ENCODE peak calls at places on chromosomes 7 and 10, in eight cellular contexts. One of them, this sample, is unnamed.

GRCh38 chr10:26946103-26946907 is 85.5 kb upstream of the ABI1 start:
- DNase-seq in CD8-positive, alpha-beta T cell: no peak
- DNase-seq in testis: peak; percentile 50
- DNase-seq in left ventricle myocardium inferior: no peak
- DNase-seq in neuronal stem cell: no peak
- DNase-seq in body of pancreas: no peak
- DNase-seq in K562: no peak
- DNase-seq in OCI-LY7: no peak
- DNase-seq in this sample: peak; percentile 8

GRCh38 chr7:50379539-50379938 is 70.6 kb downstream of the FIGNL1 start:
- DNase-seq in OCI-LY7: no peak
- DNase-seq in CD8-positive, alpha-beta T cell: no peak
- DNase-seq in testis: no peak
- DNase-seq in left ventricle myocardium inferior: no peak
- DNase-seq in K562: no peak
- DNase-seq in body of pancreas: no peak
- DNase-seq in neuronal stem cell: no peak
- DNase-seq in this sample: no peak

GRCh38 chr7:140342732-140343514 is 55.4 kb downstream of the SLC37A3 start:
- DNase-seq in testis: peak; percentile 50
- DNase-seq in OCI-LY7: peak; percentile 63
- DNase-seq in K562: peak; percentile 69
- DNase-seq in body of pancreas: peak; percentile 29
- DNase-seq in neuronal stem cell: no peak
- DNase-seq in CD8-positive, alpha-beta T cell: no peak
- DNase-seq in left ventricle myocardium inferior: peak; percentile 24
- DNase-seq in this sample: peak; percentile 48

GRCh38 chr7:159144756-159145543 is at the start of gene VIPR2:
- DNase-seq in neuronal stem cell: peak; percentile 17
- DNase-seq in left ventricle myocardium inferior: peak; percentile 50
- DNase-seq in CD8-positive, alpha-beta T cell: no peak
- DNase-seq in K562: no peak
- DNase-seq in OCI-LY7: no peak
- DNase-seq in body of pancreas: peak; percentile 54
- DNase-seq in testis: peak; percentile 40
- DNase-seq in this sample: no peak

GRCh38 chr10:49359349-49360231 is 36.3 kb downstream of the DRGX start:
- DNase-seq in testis: peak; percentile 43
- DNase-seq in K562: no peak
- DNase-seq in body of pancreas: no peak
- DNase-seq in neuronal stem cell: no peak
- DNase-seq in left ventricle myocardium inferior: peak; percentile 38
- DNase-seq in OCI-LY7: no peak
- DNase-seq in CD8-positive, alpha-beta T cell: no peak
- DNase-seq in this sample: peak; percentile 26

GRCh38 chr10:91197044-91197651 is 23.3 kb upstream of the PCGF5 start:
- DNase-seq in K562: no peak
- DNase-seq in body of pancreas: no peak
- DNase-seq in CD8-positive, alpha-beta T cell: no peak
- DNase-seq in neuronal stem cell: no peak
- DNase-seq in OCI-LY7: no peak
- DNase-seq in left ventricle myocardium inferior: peak; percentile 34
- DNase-seq in testis: no peak
- DNase-seq in this sample: no peak

GRCh38 chr10:43259981-43260761 is 6.7 kb downstream of the RASGEF1A start:
- DNase-seq in CD8-positive, alpha-beta T cell: no peak
- DNase-seq in K562: no peak
- DNase-seq in body of pancreas: peak; percentile 52
- DNase-seq in OCI-LY7: no peak
- DNase-seq in neuronal stem cell: no peak
- DNase-seq in left ventricle myocardium inferior: peak; percentile 71
- DNase-seq in testis: peak; percentile 75
- DNase-seq in this sample: no peak

GRCh38 chr7:29285451-29285807 is 90.9 kb downstream of the CHN2 start:
- DNase-seq in neuronal stem cell: no peak
- DNase-seq in testis: no peak
- DNase-seq in CD8-positive, alpha-beta T cell: peak; percentile 34
- DNase-seq in OCI-LY7: no peak
- DNase-seq in body of pancreas: no peak
- DNase-seq in left ventricle myocardium inferior: no peak
- DNase-seq in K562: no peak
- DNase-seq in this sample: no peak

GRCh38 chr7:23014681-23015080 is 751 bp upstream of the HYCC1 start:
- DNase-seq in K562: no peak
- DNase-seq in body of pancreas: no peak
- DNase-seq in CD8-positive, alpha-beta T cell: no peak
- DNase-seq in left ventricle myocardium inferior: no peak
- DNase-seq in neuronal stem cell: no peak
- DNase-seq in OCI-LY7: peak; percentile 60
- DNase-seq in testis: no peak
- DNase-seq in this sample: no peak
- H3K4me3 ChIP-seq in K562: no peak overlapping the region
- H3K4me3 ChIP-seq in body of pancreas: no peak overlapping the region
- H3K4me3 ChIP-seq in CD8-positive, alpha-beta T cell: no peak overlapping the region
- H3K4me3 ChIP-seq in left ventricle myocardium inferior: peak overlapping the region; percentile 91
- H3K4me3 ChIP-seq in neuronal stem cell: no peak overlapping the region
- H3K4me3 ChIP-seq in OCI-LY7: peak overlapping the region; percentile 54
- H3K4me3 ChIP-seq in testis: peak overlapping the region; percentile 89
- H3K4me3 ChIP-seq in this sample: no peak overlapping the region

GRCh38 chr7:47211467-47212121 is 370.3 kb downstream of the TNS3 start:
- DNase-seq in testis: no peak
- DNase-seq in body of pancreas: peak; percentile 49
- DNase-seq in neuronal stem cell: no peak
- DNase-seq in K562: peak; percentile 87
- DNase-seq in CD8-positive, alpha-beta T cell: no peak
- DNase-seq in OCI-LY7: no peak
- DNase-seq in left ventricle myocardium inferior: no peak
- DNase-seq in this sample: peak; percentile 12
- H3K4me1 ChIP-seq in testis: no peaks in the 10 kb centered on the region
- H3K4me1 ChIP-seq in body of pancreas: peaks cover 13% of the 10 kb centered on the region
- H3K4me1 ChIP-seq in neuronal stem cell: no peaks in the 10 kb centered on the region
- H3K4me1 ChIP-seq in K562: peaks cover 4% of the 10 kb centered on the region
- H3K4me1 ChIP-seq in CD8-positive, alpha-beta T cell: no peaks in the 10 kb centered on the region
- H3K4me1 ChIP-seq in OCI-LY7: no peaks in the 10 kb centered on the region
- H3K4me1 ChIP-seq in left ventricle myocardium inferior: no peaks in the 10 kb centered on the region
- H3K4me1 ChIP-seq in this sample: no peaks in the 10 kb centered on the region

DNA sequence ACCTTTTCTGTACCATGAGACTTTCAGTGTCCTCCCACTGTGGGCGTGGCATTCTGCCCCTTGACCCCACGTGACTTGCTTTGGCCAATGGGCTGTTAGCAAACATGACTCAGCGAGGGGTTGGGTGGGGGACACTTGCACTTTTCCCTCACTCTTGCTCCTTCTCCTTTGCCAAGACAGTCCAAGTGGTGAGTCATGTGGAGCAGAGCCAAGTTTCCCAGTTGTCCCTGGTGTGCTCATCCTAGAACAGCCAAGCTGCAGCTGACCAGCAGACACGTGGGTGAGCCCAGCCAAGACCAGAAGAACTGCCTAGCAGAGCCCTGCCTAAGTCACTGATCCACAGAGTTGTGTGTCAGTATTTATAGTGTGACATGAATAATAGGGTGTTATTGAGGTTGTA is 82.8 kb upstream of the CPXM2 start:
- DNase-seq in OCI-LY7: peak; percentile 24
- DNase-seq in testis: no peak
- DNase-seq in CD8-positive, alpha-beta T cell: no peak
- DNase-seq in body of pancreas: no peak
- DNase-seq in left ventricle myocardium inferior: no peak
- DNase-seq in neuronal stem cell: no peak
- DNase-seq in K562: peak; percentile 54
- DNase-seq in this sample: peak; percentile 54
- H3K4me3 ChIP-seq in OCI-LY7: no peak overlapping the region
- H3K4me3 ChIP-seq in testis: no peak overlapping the region
- H3K4me3 ChIP-seq in CD8-positive, alpha-beta T cell: no peak overlapping the region
- H3K4me3 ChIP-seq in body of pancreas: no peak overlapping the region
- H3K4me3 ChIP-seq in left ventricle myocardium inferior: no peak overlapping the region
- H3K4me3 ChIP-seq in neuronal stem cell: peak overlapping the region; percentile 38
- H3K4me3 ChIP-seq in K562: no peak overlapping the region
- H3K4me3 ChIP-seq in this sample: no peak overlapping the region

DNA sequence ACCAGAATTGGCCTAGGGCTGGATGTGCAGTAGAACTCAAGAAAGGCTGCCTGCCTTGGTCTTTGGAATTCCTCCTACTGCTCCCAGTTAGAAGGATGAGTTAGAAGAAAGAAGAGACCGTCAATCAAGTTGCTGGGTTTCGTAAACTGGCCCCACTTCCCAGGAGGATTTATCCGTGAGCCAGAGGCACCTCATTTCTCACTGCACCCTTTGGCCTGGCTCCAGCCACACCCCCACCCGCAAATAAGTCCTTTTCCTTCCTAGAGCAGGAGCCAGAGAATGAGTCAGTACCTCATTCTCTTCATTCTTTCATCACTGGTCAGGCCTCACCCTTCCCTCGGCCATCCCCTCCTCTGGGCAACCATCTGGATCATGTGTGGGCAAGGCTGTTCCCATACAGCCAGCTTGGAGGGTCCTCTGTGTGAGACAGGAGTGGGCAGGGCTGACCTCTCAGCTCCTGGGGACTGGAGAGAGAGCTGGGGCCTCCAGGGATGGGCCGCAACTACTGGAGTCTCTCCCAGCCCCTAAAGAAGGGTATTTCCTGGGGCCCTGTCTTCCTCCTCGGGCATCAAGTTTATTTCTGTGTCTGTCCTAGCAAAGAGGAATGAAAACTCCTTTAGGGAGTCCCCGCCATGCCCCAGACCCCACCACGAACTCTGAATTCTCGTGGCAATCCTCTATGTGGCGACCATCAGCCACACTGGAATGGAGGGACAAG is 87.2 kb upstream of the DUSP5 start:
- DNase-seq in body of pancreas: peak; percentile 65
- DNase-seq in left ventricle myocardium inferior: no peak
- DNase-seq in neuronal stem cell: no peak
- DNase-seq in OCI-LY7: no peak
- DNase-seq in CD8-positive, alpha-beta T cell: no peak
- DNase-seq in testis: no peak
- DNase-seq in K562: no peak
- DNase-seq in this sample: no peak
- H3K4me1 ChIP-seq in body of pancreas: peaks cover 13% of the 10 kb centered on the region
- H3K4me1 ChIP-seq in left ventricle myocardium inferior: peaks cover 40% of the 10 kb centered on the region
- H3K4me1 ChIP-seq in neuronal stem cell: peaks cover 7% of the 10 kb centered on the region
- H3K4me1 ChIP-seq in OCI-LY7: peaks cover 79% of the 10 kb centered on the region
- H3K4me1 ChIP-seq in CD8-positive, alpha-beta T cell: peaks cover 19% of the 10 kb centered on the region
- H3K4me1 ChIP-seq in testis: no peaks in the 10 kb centered on the region
- H3K4me1 ChIP-seq in K562: peaks cover 2% of the 10 kb centered on the region
- H3K4me1 ChIP-seq in this sample: peaks cover 64% of the 10 kb centered on the region

DNA sequence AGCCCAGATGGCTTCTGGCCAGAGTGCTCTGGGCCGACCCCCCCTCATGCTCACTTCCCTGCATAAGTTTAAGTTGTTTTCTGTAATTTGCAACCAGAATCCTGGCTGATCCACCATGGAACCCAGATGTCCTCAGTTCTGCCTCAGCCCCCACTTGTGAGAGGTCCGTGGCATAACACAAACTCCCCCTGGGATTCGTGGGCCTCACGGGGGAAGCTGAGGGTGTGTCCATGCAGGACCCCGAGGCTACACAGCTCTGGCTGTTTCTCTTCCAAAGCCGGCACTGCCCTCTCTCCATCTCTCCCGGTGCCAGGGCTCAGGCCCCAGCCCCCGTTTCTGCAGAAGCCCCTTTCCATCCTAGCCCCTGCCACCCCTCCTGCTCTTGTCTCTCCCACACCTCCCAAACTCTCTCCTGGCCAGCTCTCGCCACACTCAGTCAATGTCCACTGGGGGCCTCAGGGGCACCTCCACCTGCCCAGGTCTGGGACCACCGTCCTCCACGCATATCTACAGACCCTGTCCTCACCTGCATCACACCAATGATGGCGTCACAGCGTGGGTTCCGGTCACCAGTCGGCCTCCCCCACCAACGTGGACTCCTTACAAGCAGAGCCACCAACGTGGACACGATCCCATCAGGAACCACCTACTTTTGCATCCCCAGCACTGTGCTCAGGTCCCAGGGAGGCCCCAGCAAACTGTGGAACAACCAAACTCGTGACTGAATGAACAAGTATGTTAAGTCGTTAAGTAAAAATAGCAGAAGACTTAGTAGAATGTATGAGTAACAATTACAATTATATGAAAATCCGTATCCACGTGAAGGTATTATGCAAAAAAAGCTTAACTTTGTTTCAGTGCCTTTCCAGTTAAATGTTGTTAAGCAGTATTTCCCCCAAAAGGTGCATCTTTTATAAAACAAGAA is 38.5 kb downstream of the DIP2C start:
- DNase-seq in body of pancreas: no peak
- DNase-seq in OCI-LY7: no peak
- DNase-seq in K562: no peak
- DNase-seq in neuronal stem cell: no peak
- DNase-seq in CD8-positive, alpha-beta T cell: no peak
- DNase-seq in left ventricle myocardium inferior: no peak
- DNase-seq in testis: no peak
- DNase-seq in this sample: no peak
- H3K4me3 ChIP-seq in body of pancreas: no peak overlapping the region
- H3K4me3 ChIP-seq in OCI-LY7: no peak overlapping the region
- H3K4me3 ChIP-seq in K562: no peak overlapping the region
- H3K4me3 ChIP-seq in neuronal stem cell: no peak overlapping the region
- H3K4me3 ChIP-seq in CD8-positive, alpha-beta T cell: no peak overlapping the region
- H3K4me3 ChIP-seq in left ventricle myocardium inferior: peak overlapping the region; percentile 52
- H3K4me3 ChIP-seq in testis: no peak overlapping the region
- H3K4me3 ChIP-seq in this sample: no peak overlapping the region

This sample was measured in cardiac muscle cell.